ENCODE peak calls at places on chromosome 1, in five cellular contexts. C is tibial nerve, A is ovary, R is tibial artery, E is stomach. W is an unnamed sample.

GRCh38 chr1:233675893-233676292 is 62.0 kb downstream of the KCNK1 start:
- DNase-seq in E (no peak), R (no peak), C (no peak), A (no peak), W (no peak)

GRCh38 chr1:22296701-22297591 is 154.0 kb upstream of the WNT4 start:
- DNase-seq in A (no peak), R (no peak), E (peak; percentile 22), C (no peak), W (no peak)

GRCh38 chr1:215888159-215888558 is 321.1 kb downstream of the KCTD3 start:
- DNase-seq in A (no peak), C (no peak), E (no peak), R (no peak), W (no peak)

GRCh38 chr1:173161510-173162221 is 45.5 kb downstream of the TNFSF4 start:
- DNase-seq in C (no peak), A (no peak), E (no peak), R (no peak), W (no peak)

GRCh38 chr1:23452011-23452411 is 27.5 kb upstream of the TCEA3 start:
- DNase-seq in R (no peak), A (no peak), E (peak; percentile 96), C (no peak), W (peak; percentile 73)

GRCh38 chr1:10816743-10817369 is 20.4 kb upstream of the CASZ1 start:
- DNase-seq in E (no peak), A (no peak), R (no peak), C (no peak), W (no peak)

GRCh38 chr1:237139732-237140131 is 97.7 kb downstream of the RYR2 start:
- DNase-seq in A (no peak), C (no peak), R (no peak), E (no peak), W (no peak)

GRCh38 chr1:201982923-201983805 is 716 bp downstream of the RNPEP start:
- DNase-seq in R (peak; percentile 87), E (peak; percentile 74), A (peak; percentile 67), C (peak; percentile 55), W (peak; percentile 69)

GRCh38 chr1:214317300-214317699 is 36.3 kb downstream of the SMYD2 start:
- DNase-seq in A (no peak), R (no peak), E (no peak), C (no peak), W (no peak)

GRCh38 chr1:208204779-208205178 is 39.4 kb downstream of the PLXNA2 start:
- DNase-seq in E (no peak), C (no peak), A (no peak), R (no peak), W (no peak)

GRCh38 chr1:222817529-222817928 is 2.7 kb downstream of the DISP1 start:
- DNase-seq in C (peak; percentile 19), R (peak; percentile 65), E (no peak), A (no peak), W (no peak)

GRCh38 chr1:36816348-36816747 is 218.0 kb downstream of the GRIK3 start:
- DNase-seq in A (no peak), R (no peak), C (no peak), E (no peak), W (no peak)

GRCh38 chr1:110243146-110243545 is 33.0 kb downstream of the KCNC4 start:
- DNase-seq in C (no peak), R (no peak), E (no peak), A (no peak), W (no peak)

GRCh38 chr1:43622471-43622870 is 27.5 kb upstream of the KDM4A start:
- DNase-seq in C (no peak), E (no peak), R (no peak), A (peak; percentile 58), W (no peak)

GRCh38 chr1:110214454-110215404 is 4.6 kb downstream of the KCNC4 start:
- DNase-seq in E (peak; percentile 59), A (no peak), C (no peak), R (no peak), W (no peak)

GRCh38 chr1:22291926-22292788 is 149.3 kb upstream of the WNT4 start:
- DNase-seq in A (no peak), R (no peak), C (no peak), E (peak; percentile 24), W (no peak)

GRCh38 chr1:168179411-168180147 is 817 bp downstream of the TIPRL start:
- DNase-seq in R (no peak), C (no peak), A (no peak), E (no peak), W (no peak)

GRCh38 chr1:8422439-8423133 is 104.7 kb downstream of the SLC45A1 start:
- DNase-seq in R (peak; percentile 69), C (peak; percentile 43), E (no peak), A (peak; percentile 48), W (no peak)

GRCh38 chr1:23865543-23865930 is 2.6 kb downstream of the FUCA1 start:
- DNase-seq in C (peak; percentile 44), R (no peak), A (no peak), E (peak; percentile 36), W (no peak)

GRCh38 chr1:37703061-37703460 is 10.7 kb downstream of the CDCA8 start:
- DNase-seq in C (no peak), A (no peak), R (no peak), E (no peak), W (no peak)

DNA sequence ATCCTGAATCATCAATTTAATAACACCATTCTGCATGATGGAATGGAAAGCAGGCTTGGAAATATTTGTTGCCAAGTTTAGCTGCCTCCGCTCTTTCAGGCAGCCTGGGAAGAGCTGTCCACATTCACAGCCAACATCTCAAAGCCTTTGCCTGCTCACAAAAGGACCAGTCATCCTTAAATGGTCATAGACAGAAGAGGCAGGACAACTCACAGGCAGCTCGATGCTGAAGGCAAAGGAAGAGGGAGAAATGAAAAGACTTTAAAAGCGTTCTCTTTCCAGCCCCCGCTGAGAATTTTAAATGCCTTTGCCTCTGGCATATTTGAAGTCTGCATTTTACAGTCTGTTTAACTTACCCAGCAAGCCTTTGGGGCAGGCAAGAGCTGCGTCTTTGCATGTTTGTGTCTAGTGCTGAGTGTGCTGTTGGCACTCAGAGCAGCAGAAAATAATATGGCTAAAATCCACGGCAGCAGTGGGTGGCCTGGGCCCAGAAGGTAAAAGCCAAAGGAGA is 68.9 kb downstream of the NMNAT2 start:
- DNase-seq in R (no peak), E (no peak), C (no peak), A (no peak), W (no peak)
- H3K27ac ChIP-seq in R (peak overlapping the region; percentile 17), E (peak overlapping the region; percentile 25), C (peak overlapping the region; percentile 37), A (no peak overlapping the region), W (no peak overlapping the region)

GRCh38 chr1:203127672-203128611 is at the start of gene ADORA1:
- DNase-seq in R (peak; percentile 76), C (peak; percentile 55), E (peak; percentile 74), A (peak; percentile 56), W (peak; percentile 69)

GRCh38 chr1:203124546-203125317 is 2.8 kb upstream of the ADORA1 start:
- DNase-seq in E (no peak), A (no peak), R (no peak), C (no peak), W (no peak)

GRCh38 chr1:203124011-203124410 is 3.5 kb upstream of the ADORA1 start:
- DNase-seq in A (no peak), E (no peak), C (no peak), R (no peak), W (no peak)

GRCh38 chr1:203126866-203127671 is 457 bp upstream of the ADORA1 start:
- DNase-seq in E (no peak), A (no peak), C (no peak), R (peak; percentile 56), W (no peak)

GRCh38 chr1:203126151-203126865 is 1.2 kb upstream of the ADORA1 start:
- DNase-seq in C (no peak), A (no peak), R (peak; percentile 51), E (no peak), W (no peak)
- TF ChIP-seq CTCF in C (no peak), A (no peak), R (peak; percentile 28), E (peak; percentile 10), W (peak; percentile 4)

GRCh38 chr1:160794396-160794795 is 1.6 kb upstream of the LY9 start:
- DNase-seq in A (no peak), C (no peak), E (no peak), R (no peak), W (no peak)

GRCh38 chr1:160797861-160798273 is 1.9 kb downstream of the LY9 start:
- DNase-seq in C (no peak), A (no peak), E (peak; percentile 41), R (no peak), W (no peak)

GRCh38 chr1:160797163-160797797 is 1.3 kb downstream of the LY9 start:
- DNase-seq in A (no peak), E (no peak), R (no peak), C (no peak), W (no peak)

GRCh38 chr1:160798439-160798838 is 2.5 kb downstream of the LY9 start:
- DNase-seq in E (no peak), R (no peak), A (no peak), C (no peak), W (no peak)

GRCh38 chr1:160795951-160796383 is at the start of gene LY9:
- DNase-seq in R (no peak), A (no peak), E (peak; percentile 45), C (peak; percentile 10), W (peak; percentile 18)
- H3K4me3 ChIP-seq in R (no peak within 1 kb of the TSS), A (no peak within 1 kb of the TSS), E (no peak within 1 kb of the TSS), C (peak within 1 kb of the TSS; percentile 27), W (no peak within 1 kb of the TSS)

DNA sequence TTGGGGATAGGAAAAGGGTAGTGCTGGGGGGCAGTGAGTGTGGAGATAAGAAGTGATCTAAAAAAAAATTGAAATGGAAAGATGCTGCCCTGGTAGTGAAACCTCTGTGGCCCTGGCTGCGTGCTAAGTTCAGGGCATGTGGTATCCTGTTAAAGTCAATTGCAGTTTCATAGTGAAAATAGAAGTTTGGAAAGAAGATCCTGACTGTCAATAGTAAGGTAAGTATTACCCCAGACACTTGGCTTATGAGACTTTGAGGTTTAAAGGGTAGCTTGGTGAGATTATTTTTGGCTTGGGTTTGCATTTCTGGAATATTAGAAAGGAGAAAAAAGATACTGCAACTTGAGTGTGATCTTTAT is 6.8 kb downstream of the ARID1A start:
- DNase-seq in C (no peak), R (no peak), A (no peak), E (no peak), W (no peak)
- H3K27ac ChIP-seq in C (peak overlapping the region; percentile 30), R (peak overlapping the region; percentile 45), A (no peak overlapping the region), E (peak overlapping the region; percentile 62), W (peak overlapping the region; percentile 95)

DNA sequence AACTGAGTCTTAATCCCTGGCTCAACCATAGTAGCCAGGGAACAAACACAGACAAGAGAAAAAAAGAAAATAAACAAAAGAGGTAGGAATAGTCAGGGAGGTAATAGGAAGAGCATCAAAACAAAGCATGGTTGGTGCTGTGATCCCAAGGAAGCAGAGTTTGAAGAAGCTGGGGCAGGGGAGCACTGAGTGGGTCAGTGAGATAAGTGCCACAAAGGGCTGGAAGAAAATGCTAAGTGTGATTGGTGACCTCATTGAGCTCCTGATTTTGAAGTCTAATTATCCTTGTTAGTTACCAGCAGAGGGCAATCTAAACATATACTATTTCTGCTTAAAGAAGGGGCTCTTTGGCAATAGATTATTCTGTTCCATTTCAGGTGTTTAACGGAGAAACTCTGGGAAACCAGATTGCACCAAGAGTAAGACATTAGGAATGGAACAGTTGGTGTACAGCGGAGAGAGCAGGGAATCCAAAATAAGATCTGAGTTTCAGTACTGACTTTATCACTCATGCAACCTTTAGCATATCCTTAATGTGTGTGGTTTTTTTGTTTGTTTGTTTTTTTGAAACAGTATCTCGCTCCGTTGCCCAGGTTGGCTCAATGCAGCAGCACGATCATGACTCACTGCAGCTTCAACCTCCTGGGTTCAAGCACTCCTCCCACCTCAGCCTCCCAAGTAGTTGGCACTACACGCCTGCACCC is 30.7 kb upstream of the KIAA1614 start:
- DNase-seq in R (no peak), A (no peak), C (no peak), E (no peak), W (no peak)
- TF ChIP-seq CTCF in R (peak; percentile 31), A (peak; percentile 69), C (no peak), E (peak; percentile 33), W (peak; percentile 50)